ENCODE peak calls at places on chromosomes 3 and 15, in five cellular contexts. One of them, this sample, is unnamed.

GRCh38 chr3:185318136-185318535 is 44.8 kb upstream of the MAP3K13 start:
- DNase-seq in right atrium auricular region: no peak
- DNase-seq in mesendoderm: peak
- DNase-seq in substantia nigra: no peak
- DNase-seq in body of pancreas: no peak
- DNase-seq in this sample: no peak

GRCh38 chr3:52367891-52368880 is 52.1 kb downstream of the DNAH1 start:
- DNase-seq in substantia nigra: no peak
- DNase-seq in body of pancreas: no peak
- DNase-seq in right atrium auricular region: no peak
- DNase-seq in mesendoderm: no peak
- DNase-seq in this sample: no peak

GRCh38 chr3:186849392-186849975 is 7.0 kb downstream of the ADIPOQ start:
- DNase-seq in substantia nigra: no peak
- DNase-seq in mesendoderm: peak
- DNase-seq in right atrium auricular region: no peak
- DNase-seq in body of pancreas: no peak
- DNase-seq in this sample: no peak

GRCh38 chr15:58475573-58476524 is 44.1 kb downstream of the LIPC start:
- DNase-seq in mesendoderm: no peak
- DNase-seq in body of pancreas: peak
- DNase-seq in right atrium auricular region: peak
- DNase-seq in substantia nigra: no peak
- DNase-seq in this sample: no peak

GRCh38 chr15:40731034-40731433 is 24.0 kb downstream of the RMDN3 start:
- DNase-seq in right atrium auricular region: no peak
- DNase-seq in body of pancreas: no peak
- DNase-seq in mesendoderm: peak
- DNase-seq in substantia nigra: no peak
- DNase-seq in this sample: no peak

GRCh38 chr3:12608368-12608767 is 51.5 kb downstream of the MKRN2 start:
- DNase-seq in right atrium auricular region: no peak
- DNase-seq in mesendoderm: no peak
- DNase-seq in substantia nigra: no peak
- DNase-seq in body of pancreas: no peak
- DNase-seq in this sample: no peak

GRCh38 chr3:126057547-126057819 is 26.4 kb downstream of the SLC41A3 start:
- DNase-seq in right atrium auricular region: no peak
- DNase-seq in substantia nigra: no peak
- DNase-seq in mesendoderm: no peak
- DNase-seq in body of pancreas: no peak
- DNase-seq in this sample: no peak

GRCh38 chr3:25664066-25664809 is 469 bp downstream of the TOP2B start:
- DNase-seq in substantia nigra: peak
- DNase-seq in mesendoderm: peak
- DNase-seq in body of pancreas: peak
- DNase-seq in right atrium auricular region: peak
- DNase-seq in this sample: peak

GRCh38 chr3:49397470-49397869 is 14.3 kb downstream of the RHOA start:
- DNase-seq in right atrium auricular region: no peak
- DNase-seq in body of pancreas: no peak
- DNase-seq in substantia nigra: no peak
- DNase-seq in mesendoderm: peak
- DNase-seq in this sample: no peak

GRCh38 chr15:47185222-47185800 is 532.0 kb upstream of the SEMA6D start:
- DNase-seq in right atrium auricular region: no peak
- DNase-seq in body of pancreas: no peak
- DNase-seq in mesendoderm: no peak
- DNase-seq in substantia nigra: no peak
- DNase-seq in this sample: no peak

GRCh38 chr3:133835961-133836360 is 30.3 kb downstream of the SRPRB start:
- DNase-seq in mesendoderm: no peak
- DNase-seq in body of pancreas: no peak
- DNase-seq in right atrium auricular region: peak
- DNase-seq in substantia nigra: no peak
- DNase-seq in this sample: no peak

GRCh38 chr3:72786668-72787067 is 61.6 kb downstream of the SHQ1 start:
- DNase-seq in mesendoderm: no peak
- DNase-seq in right atrium auricular region: no peak
- DNase-seq in body of pancreas: no peak
- DNase-seq in substantia nigra: no peak
- DNase-seq in this sample: no peak

GRCh38 chr3:125150525-125151436 is 61.8 kb downstream of the SLC12A8 start:
- DNase-seq in substantia nigra: no peak
- DNase-seq in right atrium auricular region: no peak
- DNase-seq in body of pancreas: peak
- DNase-seq in mesendoderm: peak
- DNase-seq in this sample: no peak

GRCh38 chr3:117788086-117788485 is 1078.5 kb downstream of the TUSC7 start:
- DNase-seq in substantia nigra: no peak
- DNase-seq in body of pancreas: peak
- DNase-seq in right atrium auricular region: no peak
- DNase-seq in mesendoderm: peak
- DNase-seq in this sample: no peak

GRCh38 chr15:77605582-77605981 is 27.1 kb downstream of the LINGO1 start:
- DNase-seq in body of pancreas: peak
- DNase-seq in right atrium auricular region: no peak
- DNase-seq in substantia nigra: no peak
- DNase-seq in mesendoderm: no peak
- DNase-seq in this sample: no peak

GRCh38 chr3:105866656-105867653 is 1.9 kb downstream of the CBLB start:
- DNase-seq in body of pancreas: no peak
- DNase-seq in substantia nigra: no peak
- DNase-seq in right atrium auricular region: no peak
- DNase-seq in mesendoderm: no peak
- DNase-seq in this sample: no peak

GRCh38 chr3:115766587-115767492 is 143.5 kb downstream of the GAP43 start:
- DNase-seq in substantia nigra: no peak
- DNase-seq in right atrium auricular region: no peak
- DNase-seq in body of pancreas: no peak
- DNase-seq in mesendoderm: peak
- DNase-seq in this sample: no peak

GRCh38 chr15:82951472-82952155 is 906 bp downstream of the HOMER2 start:
- DNase-seq in mesendoderm: no peak
- DNase-seq in body of pancreas: peak
- DNase-seq in right atrium auricular region: no peak
- DNase-seq in substantia nigra: no peak
- DNase-seq in this sample: no peak

DNA sequence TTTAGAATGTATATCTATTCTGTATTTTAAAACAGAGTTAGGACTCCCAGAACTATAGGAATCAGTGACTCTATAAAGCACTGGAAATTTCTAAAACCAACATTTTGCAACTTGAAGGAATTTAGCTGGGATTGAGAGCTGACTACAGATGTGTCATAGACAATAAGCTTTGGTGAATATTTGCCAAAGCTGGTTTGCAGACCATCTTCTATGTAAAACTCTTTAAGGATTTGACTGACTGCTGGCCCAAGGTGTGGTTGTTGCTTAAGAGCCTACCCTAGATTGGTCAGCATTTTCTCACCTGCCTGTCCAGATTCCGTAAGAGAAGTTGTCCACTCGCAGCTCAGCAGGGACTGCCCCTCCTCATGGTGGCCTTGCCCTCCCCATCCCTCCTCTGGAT is 73.2 kb upstream of the GK5 start:
- DNase-seq in body of pancreas: no peak
- DNase-seq in right atrium auricular region: no peak
- DNase-seq in mesendoderm: no peak
- DNase-seq in substantia nigra: no peak
- DNase-seq in this sample: no peak
- H3K27ac ChIP-seq in body of pancreas: no peak
- H3K27ac ChIP-seq in right atrium auricular region: no peak
- H3K27ac ChIP-seq in mesendoderm: no peak
- H3K27ac ChIP-seq in substantia nigra: no peak
- H3K27ac ChIP-seq in this sample: no peak

GRCh38 chr15:81002254-81003022 is 1.7 kb downstream of the TLNRD1 start:
- DNase-seq in right atrium auricular region: no peak
- DNase-seq in mesendoderm: peak
- DNase-seq in body of pancreas: peak
- DNase-seq in substantia nigra: no peak
- DNase-seq in this sample: peak
- H3K27ac ChIP-seq in right atrium auricular region: peak
- H3K27ac ChIP-seq in mesendoderm: no peak
- H3K27ac ChIP-seq in body of pancreas: peak
- H3K27ac ChIP-seq in substantia nigra: peak
- H3K27ac ChIP-seq in this sample: peak

GRCh38 chr15:50850003-50850402 is 58.5 kb upstream of the AP4E1 start:
- DNase-seq in right atrium auricular region: no peak
- DNase-seq in substantia nigra: no peak
- DNase-seq in mesendoderm: no peak
- DNase-seq in body of pancreas: no peak
- DNase-seq in this sample: no peak

GRCh38 chr15:50860824-50861223 is 47.7 kb upstream of the AP4E1 start:
- DNase-seq in body of pancreas: no peak
- DNase-seq in right atrium auricular region: no peak
- DNase-seq in substantia nigra: no peak
- DNase-seq in mesendoderm: no peak
- DNase-seq in this sample: no peak

GRCh38 chr15:50857763-50858162 is 50.7 kb upstream of the AP4E1 start:
- DNase-seq in right atrium auricular region: no peak
- DNase-seq in substantia nigra: no peak
- DNase-seq in body of pancreas: no peak
- DNase-seq in mesendoderm: peak
- DNase-seq in this sample: no peak

GRCh38 chr15:50854594-50855490 is 53.6 kb upstream of the AP4E1 start:
- DNase-seq in mesendoderm: peak
- DNase-seq in substantia nigra: no peak
- DNase-seq in right atrium auricular region: no peak
- DNase-seq in body of pancreas: no peak
- DNase-seq in this sample: no peak
- H3K27ac ChIP-seq in mesendoderm: no peak
- H3K27ac ChIP-seq in substantia nigra: no peak
- H3K27ac ChIP-seq in right atrium auricular region: no peak
- H3K27ac ChIP-seq in body of pancreas: no peak
- H3K27ac ChIP-seq in this sample: no peak

GRCh38 chr15:78991476-78991875 is 46.6 kb upstream of the CTSH start:
- DNase-seq in body of pancreas: no peak
- DNase-seq in substantia nigra: no peak
- DNase-seq in right atrium auricular region: no peak
- DNase-seq in mesendoderm: no peak
- DNase-seq in this sample: no peak

GRCh38 chr15:78989701-78990248 is 44.9 kb upstream of the CTSH start:
- DNase-seq in body of pancreas: no peak
- DNase-seq in right atrium auricular region: no peak
- DNase-seq in mesendoderm: no peak
- DNase-seq in substantia nigra: no peak
- DNase-seq in this sample: no peak

GRCh38 chr15:78991879-78992278 is 47.0 kb upstream of the CTSH start:
- DNase-seq in substantia nigra: no peak
- DNase-seq in body of pancreas: no peak
- DNase-seq in mesendoderm: no peak
- DNase-seq in right atrium auricular region: no peak
- DNase-seq in this sample: no peak

GRCh38 chr15:78988361-78988911 is 43.6 kb upstream of the CTSH start:
- DNase-seq in mesendoderm: peak
- DNase-seq in substantia nigra: no peak
- DNase-seq in body of pancreas: peak
- DNase-seq in right atrium auricular region: peak
- DNase-seq in this sample: peak

DNA sequence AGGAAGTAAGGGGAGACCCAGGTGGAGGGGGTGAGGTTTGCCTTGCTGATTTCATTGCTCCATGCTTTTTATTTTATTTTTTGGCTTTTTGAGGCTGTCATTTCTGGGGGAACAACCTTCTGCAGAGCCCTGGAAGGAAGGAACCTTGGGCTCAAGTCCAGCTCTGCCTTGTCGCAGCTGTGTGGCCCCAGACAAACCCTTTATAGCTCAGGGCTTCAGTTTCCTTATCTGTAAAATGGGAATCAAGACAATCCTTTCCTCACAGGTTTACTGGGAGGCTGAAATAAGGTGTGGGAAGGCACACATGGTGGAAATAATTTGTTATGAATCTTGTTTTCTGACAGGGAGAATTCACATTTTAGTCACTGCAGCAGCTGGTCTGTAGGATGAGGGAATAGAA is 45.4 kb upstream of the CTSH start:
- DNase-seq in substantia nigra: no peak
- DNase-seq in mesendoderm: no peak
- DNase-seq in body of pancreas: no peak
- DNase-seq in right atrium auricular region: no peak
- DNase-seq in this sample: no peak
- H3K27ac ChIP-seq in substantia nigra: no peak
- H3K27ac ChIP-seq in mesendoderm: no peak
- H3K27ac ChIP-seq in body of pancreas: no peak
- H3K27ac ChIP-seq in right atrium auricular region: no peak
- H3K27ac ChIP-seq in this sample: no peak

GRCh38 chr15:66764067-66764428 is 62.0 kb downstream of the SMAD6 start:
- DNase-seq in mesendoderm: no peak
- DNase-seq in substantia nigra: no peak
- DNase-seq in right atrium auricular region: no peak
- DNase-seq in body of pancreas: no peak
- DNase-seq in this sample: no peak

GRCh38 chr15:66768984-66769383 is 66.9 kb downstream of the SMAD6 start:
- DNase-seq in right atrium auricular region: no peak
- DNase-seq in substantia nigra: no peak
- DNase-seq in mesendoderm: no peak
- DNase-seq in body of pancreas: no peak
- DNase-seq in this sample: peak

GRCh38 chr15:66767370-66767769 is 65.3 kb downstream of the SMAD6 start:
- DNase-seq in body of pancreas: no peak
- DNase-seq in mesendoderm: no peak
- DNase-seq in right atrium auricular region: no peak
- DNase-seq in substantia nigra: no peak
- DNase-seq in this sample: no peak

GRCh38 chr15:66765478-66766281 is 63.6 kb downstream of the SMAD6 start:
- DNase-seq in mesendoderm: no peak
- DNase-seq in substantia nigra: no peak
- DNase-seq in body of pancreas: peak
- DNase-seq in right atrium auricular region: no peak
- DNase-seq in this sample: no peak

GRCh38 chr15:66766282-66767228 is 64.5 kb downstream of the SMAD6 start:
- DNase-seq in mesendoderm: no peak
- DNase-seq in right atrium auricular region: no peak
- DNase-seq in substantia nigra: no peak
- DNase-seq in body of pancreas: no peak
- DNase-seq in this sample: no peak
- H3K27ac ChIP-seq in mesendoderm: no peak
- H3K27ac ChIP-seq in right atrium auricular region: peak
- H3K27ac ChIP-seq in substantia nigra: no peak
- H3K27ac ChIP-seq in body of pancreas: peak
- H3K27ac ChIP-seq in this sample: no peak

DNA sequence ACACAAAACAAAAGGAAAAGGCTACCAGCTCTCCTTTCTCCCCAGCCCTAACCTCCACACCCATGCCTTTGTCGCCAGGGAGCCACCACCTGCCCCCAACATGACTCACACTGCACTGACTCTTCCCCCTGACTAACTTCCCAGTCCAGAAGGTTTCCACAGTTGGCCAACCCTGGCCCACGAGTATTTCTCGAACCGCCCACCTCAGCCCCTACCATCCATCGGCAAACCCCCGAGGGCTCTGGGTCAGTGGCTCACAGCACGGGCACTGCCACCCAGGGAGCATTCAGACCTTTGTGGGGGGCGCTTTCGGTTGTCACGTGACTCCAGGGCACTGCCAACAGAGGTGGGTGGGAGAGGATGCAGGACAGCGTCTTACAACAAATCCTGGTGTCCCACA is 152.3 kb downstream of the LRRC28 start:
- DNase-seq in body of pancreas: no peak
- DNase-seq in mesendoderm: no peak
- DNase-seq in substantia nigra: no peak
- DNase-seq in right atrium auricular region: no peak
- DNase-seq in this sample: no peak
- H3K27ac ChIP-seq in body of pancreas: no peak
- H3K27ac ChIP-seq in mesendoderm: no peak
- H3K27ac ChIP-seq in substantia nigra: no peak
- H3K27ac ChIP-seq in right atrium auricular region: no peak
- H3K27ac ChIP-seq in this sample: no peak